ENCODE peak calls at places on chromosomes 2 and 18, in nine cellular contexts. One of them, this sample, is unnamed.

GRCh38 chr2:196259507-196260481 is 88.4 kb upstream of the STK17B start:
- DNase-seq in caudate nucleus: no peak
- DNase-seq in cardiac muscle cell: peak
- DNase-seq in mammary epithelial cell: peak
- DNase-seq in GM23338: no peak
- DNase-seq in fibroblast of lung: peak
- DNase-seq in esophagus muscularis mucosa: no peak
- DNase-seq in MM.1S: no peak
- DNase-seq in A549: peak
- DNase-seq in this sample: no peak

GRCh38 chr2:215435809-215436704 is at the start of gene FN1:
- DNase-seq in caudate nucleus: peak
- DNase-seq in fibroblast of lung: peak
- DNase-seq in mammary epithelial cell: peak
- DNase-seq in esophagus muscularis mucosa: peak
- DNase-seq in A549: peak
- DNase-seq in MM.1S: peak
- DNase-seq in GM23338: peak
- DNase-seq in cardiac muscle cell: peak
- DNase-seq in this sample: peak

GRCh38 chr2:18063826-18064485 is 185.5 kb downstream of the KCNS3 start:
- DNase-seq in caudate nucleus: no peak
- DNase-seq in esophagus muscularis mucosa: no peak
- DNase-seq in mammary epithelial cell: no peak
- DNase-seq in A549: no peak
- DNase-seq in GM23338: no peak
- DNase-seq in cardiac muscle cell: no peak
- DNase-seq in fibroblast of lung: peak
- DNase-seq in MM.1S: no peak
- DNase-seq in this sample: no peak

GRCh38 chr2:222318712-222319575 is 20.1 kb upstream of the PAX3 start:
- DNase-seq in cardiac muscle cell: peak
- DNase-seq in caudate nucleus: no peak
- DNase-seq in mammary epithelial cell: no peak
- DNase-seq in A549: peak
- DNase-seq in MM.1S: peak
- DNase-seq in GM23338: peak
- DNase-seq in fibroblast of lung: no peak
- DNase-seq in esophagus muscularis mucosa: no peak
- DNase-seq in this sample: no peak

GRCh38 chr2:219684721-219685689 is 57.6 kb downstream of the SLC4A3 start:
- DNase-seq in A549: no peak
- DNase-seq in esophagus muscularis mucosa: no peak
- DNase-seq in caudate nucleus: no peak
- DNase-seq in cardiac muscle cell: no peak
- DNase-seq in MM.1S: peak
- DNase-seq in fibroblast of lung: peak
- DNase-seq in mammary epithelial cell: peak
- DNase-seq in GM23338: peak
- DNase-seq in this sample: peak

GRCh38 chr2:231308219-231308618 is 87.3 kb upstream of the B3GNT7 start:
- DNase-seq in GM23338: no peak
- DNase-seq in caudate nucleus: no peak
- DNase-seq in esophagus muscularis mucosa: peak
- DNase-seq in cardiac muscle cell: no peak
- DNase-seq in fibroblast of lung: no peak
- DNase-seq in mammary epithelial cell: no peak
- DNase-seq in A549: no peak
- DNase-seq in MM.1S: no peak
- DNase-seq in this sample: no peak

GRCh38 chr2:24892928-24893327 is 27.1 kb downstream of the ADCY3 start:
- DNase-seq in fibroblast of lung: peak
- DNase-seq in GM23338: no peak
- DNase-seq in caudate nucleus: no peak
- DNase-seq in MM.1S: no peak
- DNase-seq in esophagus muscularis mucosa: no peak
- DNase-seq in cardiac muscle cell: no peak
- DNase-seq in mammary epithelial cell: no peak
- DNase-seq in A549: no peak
- DNase-seq in this sample: no peak

GRCh38 chr2:42830922-42831574 is 38.7 kb upstream of the HAAO start:
- DNase-seq in cardiac muscle cell: no peak
- DNase-seq in A549: peak
- DNase-seq in caudate nucleus: no peak
- DNase-seq in GM23338: no peak
- DNase-seq in fibroblast of lung: no peak
- DNase-seq in MM.1S: no peak
- DNase-seq in esophagus muscularis mucosa: no peak
- DNase-seq in mammary epithelial cell: no peak
- DNase-seq in this sample: no peak

GRCh38 chr2:119760237-119760807 is 600 bp downstream of the PTPN4 start:
- DNase-seq in esophagus muscularis mucosa: no peak
- DNase-seq in cardiac muscle cell: no peak
- DNase-seq in A549: no peak
- DNase-seq in GM23338: peak
- DNase-seq in fibroblast of lung: no peak
- DNase-seq in caudate nucleus: no peak
- DNase-seq in MM.1S: peak
- DNase-seq in mammary epithelial cell: no peak
- DNase-seq in this sample: peak

GRCh38 chr2:237904806-237905599 is 45.6 kb downstream of the RAMP1 start:
- DNase-seq in mammary epithelial cell: no peak
- DNase-seq in caudate nucleus: no peak
- DNase-seq in cardiac muscle cell: peak
- DNase-seq in esophagus muscularis mucosa: no peak
- DNase-seq in fibroblast of lung: peak
- DNase-seq in A549: no peak
- DNase-seq in GM23338: no peak
- DNase-seq in MM.1S: peak
- DNase-seq in this sample: peak

GRCh38 chr18:49101230-49101629 is 150.5 kb upstream of the SMAD7 start:
- DNase-seq in A549: no peak
- DNase-seq in GM23338: no peak
- DNase-seq in esophagus muscularis mucosa: no peak
- DNase-seq in fibroblast of lung: no peak
- DNase-seq in MM.1S: no peak
- DNase-seq in mammary epithelial cell: no peak
- DNase-seq in cardiac muscle cell: no peak
- DNase-seq in caudate nucleus: no peak
- DNase-seq in this sample: no peak

GRCh38 chr18:33647365-33647764 is 69.3 kb downstream of the ASXL3 start:
- DNase-seq in cardiac muscle cell: no peak
- DNase-seq in caudate nucleus: no peak
- DNase-seq in esophagus muscularis mucosa: no peak
- DNase-seq in GM23338: peak
- DNase-seq in mammary epithelial cell: no peak
- DNase-seq in A549: no peak
- DNase-seq in fibroblast of lung: no peak
- DNase-seq in MM.1S: no peak
- DNase-seq in this sample: no peak

GRCh38 chr2:47639469-47639868 is 143.5 kb upstream of the MSH6 start:
- DNase-seq in caudate nucleus: no peak
- DNase-seq in fibroblast of lung: no peak
- DNase-seq in GM23338: no peak
- DNase-seq in MM.1S: no peak
- DNase-seq in A549: peak
- DNase-seq in cardiac muscle cell: no peak
- DNase-seq in esophagus muscularis mucosa: no peak
- DNase-seq in mammary epithelial cell: no peak
- DNase-seq in this sample: no peak

GRCh38 chr2:239762742-239763269 is 262.3 kb downstream of the NDUFA10 start:
- DNase-seq in fibroblast of lung: no peak
- DNase-seq in esophagus muscularis mucosa: no peak
- DNase-seq in mammary epithelial cell: no peak
- DNase-seq in cardiac muscle cell: no peak
- DNase-seq in A549: no peak
- DNase-seq in MM.1S: no peak
- DNase-seq in caudate nucleus: no peak
- DNase-seq in GM23338: no peak
- DNase-seq in this sample: no peak

GRCh38 chr2:232458661-232459418 is 2.9 kb downstream of the ALPI start:
- DNase-seq in MM.1S: no peak
- DNase-seq in caudate nucleus: no peak
- DNase-seq in fibroblast of lung: no peak
- DNase-seq in mammary epithelial cell: no peak
- DNase-seq in cardiac muscle cell: no peak
- DNase-seq in A549: no peak
- DNase-seq in esophagus muscularis mucosa: no peak
- DNase-seq in GM23338: peak
- DNase-seq in this sample: no peak

GRCh38 chr2:234495076-234495800 is 1.6 kb downstream of the ARL4C start:
- DNase-seq in MM.1S: no peak
- DNase-seq in caudate nucleus: no peak
- DNase-seq in cardiac muscle cell: no peak
- DNase-seq in esophagus muscularis mucosa: no peak
- DNase-seq in GM23338: peak
- DNase-seq in A549: peak
- DNase-seq in fibroblast of lung: peak
- DNase-seq in mammary epithelial cell: no peak
- DNase-seq in this sample: no peak

GRCh38 chr2:207260021-207260420 is 94.3 kb upstream of the KLF7 start:
- DNase-seq in esophagus muscularis mucosa: no peak
- DNase-seq in MM.1S: no peak
- DNase-seq in mammary epithelial cell: no peak
- DNase-seq in cardiac muscle cell: no peak
- DNase-seq in fibroblast of lung: no peak
- DNase-seq in A549: no peak
- DNase-seq in GM23338: no peak
- DNase-seq in caudate nucleus: no peak
- DNase-seq in this sample: no peak

GRCh38 chr2:207256026-207256425 is 90.3 kb upstream of the KLF7 start:
- DNase-seq in MM.1S: no peak
- DNase-seq in cardiac muscle cell: no peak
- DNase-seq in caudate nucleus: no peak
- DNase-seq in esophagus muscularis mucosa: no peak
- DNase-seq in GM23338: no peak
- DNase-seq in fibroblast of lung: no peak
- DNase-seq in mammary epithelial cell: no peak
- DNase-seq in A549: no peak
- DNase-seq in this sample: peak

GRCh38 chr2:207257291-207258190 is 91.8 kb upstream of the KLF7 start:
- DNase-seq in esophagus muscularis mucosa: no peak
- DNase-seq in cardiac muscle cell: no peak
- DNase-seq in GM23338: no peak
- DNase-seq in A549: no peak
- DNase-seq in fibroblast of lung: peak
- DNase-seq in MM.1S: no peak
- DNase-seq in caudate nucleus: no peak
- DNase-seq in mammary epithelial cell: no peak
- DNase-seq in this sample: no peak

GRCh38 chr2:207256476-207257207 is 90.9 kb upstream of the KLF7 start:
- DNase-seq in esophagus muscularis mucosa: no peak
- DNase-seq in A549: no peak
- DNase-seq in mammary epithelial cell: no peak
- DNase-seq in MM.1S: no peak
- DNase-seq in fibroblast of lung: peak
- DNase-seq in GM23338: no peak
- DNase-seq in caudate nucleus: no peak
- DNase-seq in cardiac muscle cell: no peak
- DNase-seq in this sample: no peak

DNA sequence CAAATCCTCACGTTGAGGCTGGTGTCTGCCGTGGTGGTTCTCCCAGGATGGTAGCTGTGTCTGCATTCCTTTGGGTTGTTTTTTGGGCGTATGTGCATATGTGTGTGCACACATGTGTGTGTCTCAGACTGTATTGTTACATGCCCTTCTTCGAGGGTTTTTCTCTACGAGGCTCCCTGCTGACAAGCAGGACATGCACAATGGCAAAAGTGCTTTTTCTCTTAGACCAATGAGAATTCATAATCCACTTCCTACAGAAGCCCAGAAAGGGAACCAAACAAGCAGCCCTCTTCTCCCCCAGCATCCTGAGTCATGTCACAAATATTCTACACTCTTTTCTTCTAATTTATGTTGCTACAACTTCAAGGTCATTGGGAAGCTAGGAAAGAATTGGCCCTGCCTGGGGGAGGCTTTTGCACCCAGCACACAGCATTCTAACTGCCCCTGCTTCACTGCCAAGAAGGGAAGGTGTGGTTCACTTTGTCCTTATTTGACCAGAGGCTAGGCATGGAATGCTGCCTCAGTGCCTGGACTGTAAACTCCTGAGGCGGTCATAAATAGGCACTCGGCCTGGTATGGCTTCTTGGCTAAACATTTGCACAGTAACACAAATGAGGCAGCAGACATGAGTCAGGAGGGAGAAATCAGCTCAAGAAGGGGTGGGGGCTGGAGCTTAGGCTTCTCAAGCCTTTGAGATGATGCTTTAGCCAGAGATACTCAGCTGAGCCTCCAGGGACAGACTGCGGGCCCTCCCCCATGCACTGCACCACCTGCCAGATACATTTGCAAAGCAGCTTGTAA is 92.6 kb upstream of the KLF7 start:
- DNase-seq in esophagus muscularis mucosa: peak
- DNase-seq in fibroblast of lung: peak
- DNase-seq in A549: peak
- DNase-seq in mammary epithelial cell: peak
- DNase-seq in GM23338: no peak
- DNase-seq in cardiac muscle cell: no peak
- DNase-seq in MM.1S: no peak
- DNase-seq in caudate nucleus: no peak
- DNase-seq in this sample: no peak
- H3K27ac ChIP-seq in esophagus muscularis mucosa: peak
- H3K27ac ChIP-seq in fibroblast of lung: peak
- H3K27ac ChIP-seq in A549: peak
- H3K27ac ChIP-seq in mammary epithelial cell: peak
- H3K27ac ChIP-seq in GM23338: no peak
- H3K27ac ChIP-seq in cardiac muscle cell: no peak
- H3K27ac ChIP-seq in MM.1S: no peak
- H3K27ac ChIP-seq in caudate nucleus: no peak
- H3K27ac ChIP-seq in this sample: peak

GRCh38 chr2:38065502-38066135 is 10.3 kb downstream of the CYP1B1 start:
- DNase-seq in caudate nucleus: no peak
- DNase-seq in cardiac muscle cell: no peak
- DNase-seq in MM.1S: no peak
- DNase-seq in fibroblast of lung: no peak
- DNase-seq in mammary epithelial cell: no peak
- DNase-seq in GM23338: peak
- DNase-seq in A549: no peak
- DNase-seq in esophagus muscularis mucosa: no peak
- DNase-seq in this sample: no peak
- H3K27ac ChIP-seq in caudate nucleus: no peak
- H3K27ac ChIP-seq in cardiac muscle cell: no peak
- H3K27ac ChIP-seq in MM.1S: no peak
- H3K27ac ChIP-seq in fibroblast of lung: no peak
- H3K27ac ChIP-seq in mammary epithelial cell: no peak
- H3K27ac ChIP-seq in GM23338: no peak
- H3K27ac ChIP-seq in A549: no peak
- H3K27ac ChIP-seq in esophagus muscularis mucosa: no peak
- H3K27ac ChIP-seq in this sample: no peak

GRCh38 chr2:55141572-55142413 is 90.3 kb downstream of the CLHC1 start:
- DNase-seq in GM23338: no peak
- DNase-seq in fibroblast of lung: no peak
- DNase-seq in caudate nucleus: no peak
- DNase-seq in MM.1S: no peak
- DNase-seq in cardiac muscle cell: no peak
- DNase-seq in esophagus muscularis mucosa: no peak
- DNase-seq in mammary epithelial cell: no peak
- DNase-seq in A549: peak
- DNase-seq in this sample: no peak
- H3K27ac ChIP-seq in GM23338: no peak
- H3K27ac ChIP-seq in fibroblast of lung: no peak
- H3K27ac ChIP-seq in caudate nucleus: peak
- H3K27ac ChIP-seq in MM.1S: no peak
- H3K27ac ChIP-seq in cardiac muscle cell: no peak
- H3K27ac ChIP-seq in esophagus muscularis mucosa: peak
- H3K27ac ChIP-seq in mammary epithelial cell: no peak
- H3K27ac ChIP-seq in A549: no peak
- H3K27ac ChIP-seq in this sample: peak

GRCh38 chr2:117980381-117980780 is 33.5 kb downstream of the CCDC93 start:
- DNase-seq in mammary epithelial cell: peak
- DNase-seq in cardiac muscle cell: no peak
- DNase-seq in GM23338: no peak
- DNase-seq in caudate nucleus: no peak
- DNase-seq in esophagus muscularis mucosa: no peak
- DNase-seq in fibroblast of lung: peak
- DNase-seq in A549: no peak
- DNase-seq in MM.1S: no peak
- DNase-seq in this sample: no peak
- H3K27ac ChIP-seq in mammary epithelial cell: peak
- H3K27ac ChIP-seq in cardiac muscle cell: no peak
- H3K27ac ChIP-seq in GM23338: peak
- H3K27ac ChIP-seq in caudate nucleus: no peak
- H3K27ac ChIP-seq in esophagus muscularis mucosa: no peak
- H3K27ac ChIP-seq in fibroblast of lung: peak
- H3K27ac ChIP-seq in A549: peak
- H3K27ac ChIP-seq in MM.1S: no peak
- H3K27ac ChIP-seq in this sample: peak